ENCODE peak calls at places on chromosomes 3 and 15, in nine cellular contexts. K, J, T, U, Y, X, N, F and L are unnamed samples.

GRCh38 chr15:43776101-43776717 is 557 bp downstream of the ELL3 start:
- DNase-seq in K (no peak), J (no peak), T (no peak), U (peak), Y (no peak), X (peak), N (no peak), F (no peak), L (no peak)

GRCh38 chr15:87522997-87523396 is 733.5 kb downstream of the NTRK3 start:
- DNase-seq in K (no peak), J (no peak), T (no peak), U (no peak), Y (no peak), X (no peak), N (no peak), F (no peak), L (no peak)

GRCh38 chr15:94453227-94453626 is 221.9 kb downstream of the MCTP2 start:
- DNase-seq in K (no peak), J (no peak), T (no peak), U (peak), Y (no peak), X (no peak), N (no peak), F (no peak), L (no peak)

GRCh38 chr15:50109086-50109987 is 9.7 kb downstream of the ATP8B4 start:
- DNase-seq in K (peak), J (no peak), T (no peak), U (peak), Y (no peak), X (no peak), N (no peak), F (no peak), L (no peak)

GRCh38 chr3:129119365-129120100 is 2.1 kb downstream of the RAB43 start:
- DNase-seq in K (no peak), J (peak), T (no peak), U (no peak), Y (no peak), X (no peak), N (no peak), F (no peak), L (no peak)

GRCh38 chr3:56988874-56989433 is 71.5 kb upstream of the SPATA12 start:
- DNase-seq in K (peak), J (peak), T (peak), U (peak), Y (peak), X (no peak), N (peak), F (peak), L (peak)

GRCh38 chr3:9238727-9239295 is 10.6 kb downstream of the SRGAP3 start:
- DNase-seq in K (no peak), J (no peak), T (no peak), U (no peak), Y (no peak), X (no peak), N (no peak), F (no peak), L (no peak)

GRCh38 chr15:67050062-67050461 is 15.3 kb upstream of the SMAD3 start:
- DNase-seq in K (peak), J (no peak), T (peak), U (peak), Y (no peak), X (no peak), N (no peak), F (no peak), L (no peak)

GRCh38 chr3:39358302-39358701 is 24.9 kb upstream of the SLC25A38 start:
- DNase-seq in K (no peak), J (no peak), T (no peak), U (no peak), Y (no peak), X (no peak), N (no peak), F (no peak), L (no peak)
- H3K4me3 ChIP-seq in K (no peak), J (no peak), T (no peak), U (no peak), Y (no peak), X (no peak), N (no peak), F (no peak), L (no peak)

GRCh38 chr3:64687781-64688515 is at the start of gene ADAMTS9:
- DNase-seq in K (peak), J (no peak), T (no peak), U (no peak), Y (no peak), X (peak), N (no peak), F (peak), L (no peak)
- TF ChIP-seq CTCF in K (no peak), J (no peak), T (peak), U (no peak), Y (no peak), X (no peak), N (no peak), F (no peak), L (no peak)

GRCh38 chr3:108241146-108241545 is 18.9 kb upstream of the IFT57 start:
- DNase-seq in K (no peak), J (no peak), T (no peak), U (no peak), Y (no peak), X (no peak), N (no peak), F (no peak), L (no peak)

GRCh38 chr3:108242776-108243175 is 20.6 kb upstream of the IFT57 start:
- DNase-seq in K (no peak), J (no peak), T (no peak), U (no peak), Y (no peak), X (no peak), N (no peak), F (no peak), L (no peak)

GRCh38 chr3:108239082-108239481 is 16.9 kb upstream of the IFT57 start:
- DNase-seq in K (no peak), J (no peak), T (no peak), U (no peak), Y (no peak), X (no peak), N (no peak), F (no peak), L (no peak)

GRCh38 chr3:108243243-108243642 is 21.0 kb upstream of the IFT57 start:
- DNase-seq in K (no peak), J (no peak), T (no peak), U (no peak), Y (no peak), X (no peak), N (no peak), F (no peak), L (no peak)

GRCh38 chr3:108241721-108242120 is 19.5 kb upstream of the IFT57 start:
- DNase-seq in K (no peak), J (no peak), T (no peak), U (no peak), Y (no peak), X (no peak), N (no peak), F (no peak), L (no peak)
- H3K4me3 ChIP-seq in K (no peak), J (no peak), T (no peak), U (no peak), Y (no peak), X (no peak), N (no peak), F (no peak), L (no peak)

DNA sequence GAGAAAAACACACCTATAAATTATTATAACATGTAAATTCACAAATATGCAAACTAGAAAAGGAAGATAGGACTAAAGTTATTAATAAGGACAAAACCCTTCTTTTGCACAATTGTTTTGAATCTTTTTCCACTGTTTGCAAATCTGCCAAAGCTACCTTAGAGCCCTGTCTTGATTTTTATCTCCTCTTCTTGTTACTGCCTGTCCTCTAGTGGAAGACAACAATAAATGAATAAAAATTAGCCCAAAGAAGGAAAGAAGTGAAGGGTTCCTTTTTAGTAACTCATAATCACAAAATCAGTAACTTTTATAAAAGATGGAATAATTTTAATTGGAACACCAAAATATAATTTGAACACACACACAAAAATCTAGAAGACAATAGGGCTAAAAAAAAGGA is 2.7 kb downstream of the CD200R1 start:
- DNase-seq in K (no peak), J (no peak), T (no peak), U (no peak), Y (no peak), X (no peak), N (no peak), F (no peak), L (no peak)
- TF ChIP-seq CTCF in K (no peak), J (no peak), T (no peak), U (no peak), Y (no peak), X (no peak), N (no peak), F (no peak), L (no peak)